ENCODE peak calls at places on chromosomes 6 and 20, in eight cellular contexts. X, C, K, T, Q, D, J and G are unnamed samples.

GRCh38 chr6:156383059-156383458 is 394.1 kb upstream of the ARID1B start:
- DNase-seq in D (no peak), C (no peak), J (no peak), T (no peak), Q (no peak), K (no peak), X (no peak), G (no peak)

GRCh38 chr20:51022227-51022802 is 592 bp downstream of the KCNG1 start:
- DNase-seq in Q (no peak), J (no peak), T (no peak), C (no peak), D (no peak), X (no peak), K (no peak), G (no peak)

GRCh38 chr6:168150551-168151444 is 71.8 kb upstream of the FRMD1 start:
- DNase-seq in X (no peak), D (no peak), C (no peak), T (no peak), J (no peak), Q (no peak), K (peak; percentile 13), G (no peak)

GRCh38 chr20:32651537-32651936 is 22.2 kb downstream of the C20orf203 start:
- DNase-seq in X (no peak), K (no peak), T (no peak), Q (no peak), J (no peak), D (no peak), C (no peak), G (no peak)

GRCh38 chr6:45900808-45901752 is 114.6 kb downstream of the CLIC5 start:
- DNase-seq in K (peak; percentile 85), X (no peak), T (no peak), J (no peak), C (no peak), D (no peak), Q (no peak), G (peak; percentile 58)

GRCh38 chr20:20230741-20231140 is 137.2 kb upstream of the INSM1 start:
- DNase-seq in D (no peak), Q (no peak), X (no peak), C (no peak), K (no peak), J (no peak), T (no peak), G (no peak)

GRCh38 chr6:156658186-156658585 is 119.0 kb upstream of the ARID1B start:
- DNase-seq in X (no peak), D (no peak), K (peak; percentile 86), J (peak; percentile 45), C (no peak), T (no peak), Q (no peak), G (peak; percentile 58)

GRCh38 chr20:46222521-46223007 is 85.7 kb downstream of the CDH22 start:
- DNase-seq in K (no peak), J (no peak), X (no peak), C (no peak), Q (no peak), T (no peak), D (no peak), G (no peak)

GRCh38 chr6:96086745-96087144 is 71.0 kb downstream of the FUT9 start:
- DNase-seq in J (no peak), X (no peak), K (no peak), C (no peak), D (no peak), T (no peak), Q (no peak), G (no peak)

GRCh38 chr6:25583099-25583498 is 68.9 kb upstream of the SCGN start:
- DNase-seq in X (no peak), T (no peak), D (peak; percentile 76), Q (no peak), K (no peak), J (no peak), C (no peak), G (no peak)

GRCh38 chr20:32164984-32165735 is 42.4 kb downstream of the PLAGL2 start:
- DNase-seq in C (no peak), T (no peak), D (no peak), Q (no peak), X (no peak), K (no peak), J (no peak), G (no peak)

GRCh38 chr20:37984018-37984785 is 49.1 kb downstream of the TTI1 start:
- DNase-seq in C (no peak), X (no peak), Q (no peak), K (no peak), D (no peak), T (no peak), J (no peak), G (no peak)

GRCh38 chr20:18734525-18735189 is 78.9 kb upstream of the SCP2D1 start:
- DNase-seq in K (no peak), T (no peak), J (no peak), C (no peak), Q (no peak), D (no peak), X (no peak), G (no peak)

GRCh38 chr6:98808522-98809210 is 25.7 kb upstream of the POU3F2 start:
- DNase-seq in T (no peak), C (no peak), K (peak; percentile 12), Q (no peak), D (no peak), J (no peak), X (no peak), G (no peak)

GRCh38 chr6:27472182-27472616 is 706 bp downstream of the ZNF184 start:
- DNase-seq in Q (peak; percentile 48), C (peak; percentile 60), J (peak; percentile 41), T (peak; percentile 25), D (peak; percentile 77), K (peak; percentile 80), X (peak; percentile 40), G (peak; percentile 79)

GRCh38 chr6:8608737-8609136 is 173.4 kb upstream of the SLC35B3 start:
- DNase-seq in C (no peak), X (no peak), T (no peak), D (no peak), Q (no peak), K (no peak), J (no peak), G (no peak)

GRCh38 chr6:167968091-167968490 is 29.4 kb upstream of the KIF25 start:
- DNase-seq in X (no peak), J (no peak), K (peak; percentile 3), D (peak; percentile 40), C (no peak), Q (peak; percentile 60), T (no peak), G (peak; percentile 4)

GRCh38 chr6:95230071-95230740 is 347.1 kb upstream of the MANEA start:
- DNase-seq in C (no peak), Q (no peak), X (no peak), K (no peak), T (no peak), D (no peak), J (no peak), G (no peak)

GRCh38 chr6:99241905-99242534 is 107.5 kb downstream of the FAXC start:
- DNase-seq in T (no peak), D (peak; percentile 2), J (peak; percentile 1), X (no peak), Q (peak; percentile 53), K (peak; percentile 47), C (no peak), G (peak; percentile 17)

GRCh38 chr20:45833030-45833882 is at the start of gene SNX21:
- DNase-seq in X (peak; percentile 31), K (peak; percentile 96), C (no peak), D (peak; percentile 31), J (peak; percentile 83), T (no peak), Q (peak; percentile 74), G (peak; percentile 95)

GRCh38 chr6:107116328-107116892 is 1.1 kb upstream of the BEND3 start:
- DNase-seq in Q (no peak), X (no peak), T (no peak), K (peak; percentile 51), J (no peak), C (no peak), D (peak; percentile 58), G (peak; percentile 20)

GRCh38 chr6:148811472-148811871 is 64.6 kb downstream of the UST start:
- DNase-seq in Q (no peak), D (no peak), T (no peak), J (no peak), X (no peak), C (no peak), K (no peak), G (no peak)

GRCh38 chr6:52610745-52611355 is 34.0 kb upstream of the TRAM2 start:
- DNase-seq in X (no peak), C (no peak), Q (no peak), J (no peak), K (peak; percentile 80), D (no peak), T (no peak), G (peak; percentile 76)

GRCh38 chr20:2967841-2968240 is 75.6 kb upstream of the GNRH2 start:
- DNase-seq in J (no peak), K (no peak), D (no peak), X (no peak), T (no peak), C (no peak), Q (no peak), G (no peak)

GRCh38 chr20:50313223-50313820 is 122.7 kb downstream of the CEBPB start:
- DNase-seq in C (no peak), K (peak; percentile 61), T (no peak), Q (peak; percentile 33), D (no peak), J (no peak), X (no peak), G (peak; percentile 70)

GRCh38 chr6:131761061-131761761 is 46.6 kb upstream of the ENPP1 start:
- DNase-seq in D (no peak), C (no peak), X (no peak), Q (no peak), T (no peak), J (peak; percentile 43), K (peak; percentile 82), G (peak; percentile 69)

GRCh38 chr20:40305303-40305702 is 383.7 kb downstream of the MAFB start:
- DNase-seq in D (no peak), J (no peak), T (no peak), X (no peak), Q (no peak), K (no peak), C (no peak), G (no peak)

GRCh38 chr6:56655996-56656395 is 13.3 kb upstream of the DST start:
- DNase-seq in X (no peak), K (no peak), C (no peak), J (no peak), Q (no peak), T (no peak), D (no peak), G (no peak)

GRCh38 chr6:149136913-149137286 is 180.6 kb upstream of the TAB2 start:
- DNase-seq in X (no peak), J (no peak), C (no peak), T (no peak), Q (no peak), K (no peak), D (no peak), G (no peak)

GRCh38 chr6:109867009-109867969 is 110.8 kb upstream of the GPR6 start:
- DNase-seq in Q (no peak), K (peak; percentile 10), D (no peak), C (no peak), T (no peak), J (no peak), X (no peak), G (no peak)

GRCh38 chr20:40682104-40683045 is 6.7 kb downstream of the MAFB start:
- DNase-seq in X (no peak), T (no peak), J (no peak), C (no peak), D (no peak), Q (no peak), K (peak; percentile 61), G (no peak)

GRCh38 chr6:84033523-84034451 is at the start of gene MRAP2:
- DNase-seq in D (peak; percentile 4), Q (peak; percentile 53), K (peak; percentile 61), C (no peak), T (no peak), J (no peak), X (no peak), G (peak; percentile 36)

GRCh38 chr6:50847890-50848594 is 29.4 kb downstream of the TFAP2B start:
- DNase-seq in T (no peak), X (no peak), C (no peak), J (no peak), K (no peak), Q (no peak), D (no peak), G (no peak)